ENCODE peak calls at places on chromosomes 5 and 9, in eight cellular contexts. M is endodermal cell; O is BJ; T is astrocyte of the spinal cord; J is effector memory CD4-positive, alpha-beta T cell; K is HuH-7.5; A is iris pigment epithelial cell; V is memory B cell. D is an unnamed sample.

GRCh38 chr9:2299156-2299842 is 284.2 kb downstream of the SMARCA2 start:
- DNase-seq in T (no peak), J (no peak), K (no peak), A (no peak), O (no peak), V (no peak), M (no peak), D (no peak)

GRCh38 chr9:138077898-138078540 is 200.4 kb downstream of the CACNA1B start:
- DNase-seq in O (no peak), A (no peak), M (peak; percentile 18), J (no peak), V (no peak), T (no peak), K (no peak), D (no peak)

GRCh38 chr5:138149530-138149929 is 10.3 kb upstream of the NME5 start:
- DNase-seq in M (peak; percentile 59), K (no peak), A (peak; percentile 8), J (no peak), V (no peak), O (no peak), T (no peak), D (no peak)

GRCh38 chr5:31921852-31922305 is 252.2 kb downstream of the GOLPH3 start:
- DNase-seq in V (no peak), J (no peak), M (no peak), O (no peak), K (no peak), T (peak; percentile 95), A (peak; percentile 77), D (no peak)

GRCh38 chr5:91848453-91848852 is 465.3 kb upstream of the ARRDC3 start:
- DNase-seq in M (no peak), J (no peak), K (no peak), V (no peak), T (peak; percentile 94), A (peak; percentile 88), O (peak; percentile 50), D (peak; percentile 60)

GRCh38 chr9:68931821-68932220 is 82.1 kb downstream of the PRKACG start:
- DNase-seq in J (no peak), V (no peak), A (no peak), K (no peak), M (no peak), O (no peak), T (no peak), D (no peak)

GRCh38 chr5:160772854-160773253 is 79.2 kb downstream of the ATP10B start:
- DNase-seq in T (no peak), M (no peak), J (no peak), K (no peak), V (no peak), A (no peak), O (no peak), D (no peak)

GRCh38 chr5:131640043-131640856 is 5.2 kb upstream of the RAPGEF6 start:
- DNase-seq in M (no peak), O (no peak), V (no peak), K (no peak), T (no peak), A (peak; percentile 61), J (no peak), D (no peak)

D was measured in Caki2.